ENCODE peak calls at places on chromosomes 16 and 17, in six cellular contexts. Y is lower lobe of right lung, R is AG04450, T is K562, O is tibial nerve, N is colonic mucosa. W is an unnamed sample. For H3K9me3, the result is how much of the 10 kb centered on the place peaks cover.

GRCh38 chr16:48499822-48500440 is 110.0 kb downstream of the N4BP1 start:
- DNase-seq in Y (no peak), R (peak), T (no peak), O (no peak), N (no peak), W (no peak)

GRCh38 chr16:55949518-55949917 is 74.3 kb upstream of the CES5A start:
- DNase-seq in Y (no peak), R (no peak), T (no peak), O (no peak), N (no peak), W (no peak)

GRCh38 chr17:8542599-8542998 is 87.9 kb downstream of the MYH10 start:
- DNase-seq in Y (no peak), R (no peak), T (no peak), O (no peak), N (no peak), W (no peak)

GRCh38 chr17:40582328-40582901 is 17.1 kb upstream of the CCR7 start:
- DNase-seq in Y (peak), R (no peak), T (no peak), O (no peak), N (no peak), W (no peak)

GRCh38 chr17:68016838-68017237 is 18.7 kb upstream of the KPNA2 start:
- DNase-seq in Y (no peak), R (no peak), T (no peak), O (no peak), N (no peak), W (no peak)

GRCh38 chr16:11675561-11676511 is 7.6 kb downstream of the SNN start:
- DNase-seq in Y (no peak), R (no peak), T (no peak), O (no peak), N (peak), W (peak)

GRCh38 chr16:84942786-84943185 is 68.5 kb downstream of the ZDHHC7 start:
- DNase-seq in Y (no peak), R (no peak), T (no peak), O (no peak), N (no peak), W (no peak)

GRCh38 chr17:74831442-74832146 is 28.1 kb downstream of the GRIN2C start:
- DNase-seq in Y (no peak), R (no peak), T (no peak), O (no peak), N (no peak), W (no peak)

GRCh38 chr16:88084881-88085280 is 133.6 kb downstream of the BANP start:
- DNase-seq in Y (no peak), R (no peak), T (no peak), O (no peak), N (no peak), W (no peak)

DNA sequence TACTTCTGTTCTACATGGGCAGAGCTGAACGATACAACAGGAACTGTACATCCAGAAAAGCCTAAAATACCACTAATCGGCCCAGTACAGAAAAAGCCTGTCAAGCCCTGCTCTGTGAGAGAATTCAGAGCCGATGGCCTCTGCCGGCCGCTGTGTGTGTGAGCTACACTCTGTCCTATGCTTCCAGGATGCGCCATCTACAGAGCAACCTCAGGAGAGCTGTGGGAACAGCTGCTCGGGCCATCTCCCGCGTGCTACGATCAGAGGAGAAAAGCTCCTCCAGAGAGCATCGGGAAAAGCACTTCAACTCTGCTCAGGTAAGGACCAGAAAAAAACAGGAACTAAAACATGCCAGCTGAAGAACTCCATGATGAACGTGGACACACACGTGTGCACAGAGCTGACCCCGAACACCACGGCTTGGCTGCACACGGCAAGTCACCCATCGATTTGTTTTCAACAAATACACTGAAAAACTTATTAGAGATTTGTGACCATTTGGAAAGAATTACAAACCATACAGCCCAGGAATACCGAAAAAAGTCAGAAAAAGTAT is 115.9 kb downstream of the ANKRD11 start:
- DNase-seq in Y (no peak), R (no peak), T (no peak), O (no peak), N (no peak), W (peak)
- TF ChIP-seq CTCF in Y (no peak), R (no peak), T (no peak), O (no peak), N (no peak), W (peak)

GRCh38 chr16:35750701-35751104 is 2291.3 kb downstream of the TP53TG3F start:
- DNase-seq in Y (no peak), R (no peak), T (no peak), O (no peak), N (no peak), W (no peak)
- H3K9me3 ChIP-seq in Y (under half), R (half or more), T (under half), O (under half), N (under half), W (under half)

GRCh38 chr16:68764866-68765265 is 27.8 kb downstream of the CDH1 start:
- DNase-seq in Y (no peak), R (no peak), T (no peak), O (no peak), N (no peak), W (no peak)

GRCh38 chr16:68756250-68757051 is 19.4 kb downstream of the CDH1 start:
- DNase-seq in Y (peak), R (no peak), T (no peak), O (no peak), N (peak), W (no peak)

GRCh38 chr16:68759062-68759461 is 22.0 kb downstream of the CDH1 start:
- DNase-seq in Y (no peak), R (no peak), T (no peak), O (no peak), N (no peak), W (no peak)

GRCh38 chr16:68762996-68763756 is 26.1 kb downstream of the CDH1 start:
- DNase-seq in Y (no peak), R (no peak), T (no peak), O (no peak), N (no peak), W (no peak)

DNA sequence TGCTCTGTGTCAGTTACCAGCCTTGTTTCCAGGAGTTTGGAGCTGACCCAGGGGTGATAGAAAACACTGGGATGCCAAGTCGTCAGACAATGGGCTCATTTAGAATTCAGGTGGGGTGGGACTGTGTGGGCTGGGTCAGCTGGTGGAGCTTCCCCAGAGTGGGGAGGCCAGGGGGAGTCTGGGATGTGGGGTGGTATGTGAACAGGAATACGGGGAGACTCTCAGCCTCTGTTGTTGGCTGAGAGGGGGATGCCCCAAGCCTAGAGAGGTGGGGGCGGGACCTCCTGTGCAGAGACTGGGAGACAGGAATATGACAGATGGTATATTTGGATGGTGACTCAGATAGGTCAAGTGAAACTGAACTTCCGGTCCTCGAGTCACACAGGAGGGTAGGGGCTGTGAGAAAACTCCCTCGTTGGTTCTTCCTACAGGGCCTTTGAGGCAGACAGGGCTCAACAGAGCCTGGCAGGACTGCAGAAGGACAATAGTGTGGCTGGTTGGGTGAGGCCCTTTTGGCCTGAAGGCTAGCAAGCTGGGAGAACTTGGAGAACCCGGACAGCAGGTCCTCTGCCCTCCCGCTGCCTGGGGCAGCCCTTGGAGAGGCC is 23.7 kb downstream of the CDH1 start:
- DNase-seq in Y (no peak), R (no peak), T (peak), O (no peak), N (no peak), W (no peak)
- H3K27ac ChIP-seq in Y (no peak), R (no peak), T (no peak), O (no peak), N (no peak), W (no peak)

DNA sequence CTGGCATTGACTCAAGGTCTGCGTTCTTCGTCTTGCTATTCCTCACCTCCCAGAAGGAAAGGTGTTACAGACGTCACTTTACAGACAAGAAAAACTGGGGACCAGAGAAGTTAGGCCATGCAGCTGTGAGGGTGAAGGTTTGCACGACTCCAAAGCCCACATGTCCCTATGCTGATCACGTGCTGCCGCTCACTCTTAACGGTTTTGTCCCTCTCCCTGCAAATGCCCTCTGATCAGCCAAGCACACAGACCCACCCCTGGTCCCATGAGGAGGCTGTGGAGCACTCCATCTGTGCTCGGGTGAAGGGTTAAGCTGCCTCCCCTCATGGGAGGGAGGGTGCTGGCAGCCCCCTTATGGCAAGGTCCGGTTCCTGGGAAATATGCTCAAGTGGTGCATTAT is 18.9 kb downstream of the CCDC182 start:
- DNase-seq in Y (no peak), R (no peak), T (no peak), O (no peak), N (no peak), W (no peak)
- TF ChIP-seq CTCF in Y (no peak), R (no peak), T (no peak), O (no peak), N (no peak), W (no peak)

DNA sequence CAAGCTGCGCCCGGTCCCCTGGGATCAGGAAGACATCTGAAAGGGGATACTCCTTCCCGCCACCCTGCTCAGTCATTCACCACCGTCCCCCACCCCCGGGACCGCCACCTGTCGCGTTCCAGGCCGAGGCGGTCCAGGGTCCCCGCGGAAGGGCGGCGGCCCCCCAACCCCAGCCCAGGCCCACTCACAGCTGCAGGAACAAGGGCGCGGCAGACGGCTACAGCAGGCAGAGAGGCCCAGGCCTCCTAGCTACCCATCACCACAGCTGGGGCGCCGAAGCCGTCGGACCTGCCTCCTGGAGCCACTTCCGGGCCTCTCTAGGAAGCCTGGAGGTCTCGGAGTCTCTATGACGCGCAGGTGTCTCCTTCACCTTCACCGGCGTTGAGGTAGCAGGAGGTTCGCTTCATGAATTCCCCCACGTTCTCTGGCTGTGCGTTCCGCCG is at the start of gene SDR42E1:
- DNase-seq in Y (peak), R (no peak), T (peak), O (no peak), N (peak), W (no peak)
- H3K9me3 ChIP-seq in Y (under half), R (under half), T (under half), O (under half), N (under half), W (under half)

GRCh38 chr16:4376820-4377572 is 5.3 kb downstream of the VASN start:
- DNase-seq in Y (no peak), R (no peak), T (no peak), O (no peak), N (no peak), W (no peak)
- H3K27ac ChIP-seq in Y (peak), R (peak), T (no peak), O (peak), N (peak), W (no peak)

GRCh38 chr17:916315-916714 is 63.3 kb downstream of the NXN start:
- DNase-seq in Y (no peak), R (no peak), T (no peak), O (no peak), N (no peak), W (no peak)
- TF ChIP-seq CTCF in Y (no peak), R (peak), T (no peak), O (no peak), N (no peak), W (no peak)

GRCh38 chr16:64687089-64687488 is 434.8 kb downstream of the CDH11 start:
- DNase-seq in Y (no peak), R (no peak), T (no peak), O (no peak), N (no peak), W (no peak)
- H3K9me3 ChIP-seq in Y (under half), R (under half), T (under half), O (under half), N (under half), W (under half)

GRCh38 chr17:29469251-29469650 is 79.1 kb downstream of the TAOK1 start:
- DNase-seq in Y (no peak), R (no peak), T (no peak), O (no peak), N (no peak), W (no peak)
- H3K27ac ChIP-seq in Y (no peak), R (no peak), T (no peak), O (no peak), N (no peak), W (no peak)

DNA sequence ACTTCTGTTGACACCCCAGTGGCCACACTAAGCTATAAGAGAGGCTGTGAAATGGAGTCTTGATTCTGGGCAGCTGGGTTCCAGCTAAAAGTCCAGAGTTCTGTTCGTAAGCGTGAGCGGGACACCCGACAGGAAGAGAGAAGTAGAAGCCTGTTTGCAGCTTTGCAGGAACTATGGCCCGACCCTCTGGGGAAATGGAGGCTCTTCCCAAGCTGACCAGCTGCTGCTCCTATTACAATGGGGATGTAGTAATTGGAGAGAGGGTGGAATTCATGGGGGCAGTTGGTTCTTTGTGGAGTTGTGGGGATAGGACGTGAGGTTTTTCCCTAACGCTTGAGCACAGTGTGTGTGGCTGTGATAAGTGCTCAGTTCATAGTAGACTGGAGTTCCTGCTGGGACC is 28.4 kb downstream of the UBALD1 start:
- DNase-seq in Y (no peak), R (no peak), T (no peak), O (no peak), N (no peak), W (no peak)
- TF ChIP-seq CTCF in Y (no peak), R (no peak), T (no peak), O (no peak), N (no peak), W (no peak)

W was measured in WERI-Rb-1.